ENCODE peak calls at places on chromosomes 6 and 20, in six cellular contexts. K, Z, A, S, F and H are unnamed samples.

GRCh38 chr20:50038574-50038991 is 55.8 kb downstream of the SNAI1 start:
- DNase-seq in K (peak), Z (no peak), A (no peak), S (peak), F (no peak), H (no peak)

GRCh38 chr6:73476722-73477121 is 15.2 kb downstream of the MTO1 start:
- DNase-seq in K (no peak), Z (no peak), A (no peak), S (no peak), F (no peak), H (no peak)

GRCh38 chr6:128139519-128139918 is 238.7 kb upstream of the THEMIS start:
- DNase-seq in K (no peak), Z (no peak), A (no peak), S (no peak), F (no peak), H (peak)

GRCh38 chr20:37438464-37439222 is 82.4 kb upstream of the NNAT start:
- DNase-seq in K (no peak), Z (no peak), A (no peak), S (no peak), F (no peak), H (no peak)

GRCh38 chr6:29964904-29965872 is 22.9 kb downstream of the HLA-A start:
- DNase-seq in K (peak), Z (peak), A (peak), S (peak), F (peak), H (no peak)

GRCh38 chr6:107652526-107653182 is 162.7 kb downstream of the SOBP start:
- DNase-seq in K (no peak), Z (no peak), A (no peak), S (no peak), F (no peak), H (no peak)

GRCh38 chr6:139295906-139296305 is 4.1 kb upstream of the TXLNB start:
- DNase-seq in K (no peak), Z (no peak), A (no peak), S (no peak), F (no peak), H (no peak)

GRCh38 chr20:24382330-24382729 is 87.1 kb upstream of the SYNDIG1 start:
- DNase-seq in K (no peak), Z (no peak), A (no peak), S (no peak), F (no peak), H (no peak)

GRCh38 chr20:52001999-52002666 is 189.4 kb downstream of the ZFP64 start:
- DNase-seq in K (no peak), Z (no peak), A (no peak), S (peak), F (no peak), H (no peak)

DNA sequence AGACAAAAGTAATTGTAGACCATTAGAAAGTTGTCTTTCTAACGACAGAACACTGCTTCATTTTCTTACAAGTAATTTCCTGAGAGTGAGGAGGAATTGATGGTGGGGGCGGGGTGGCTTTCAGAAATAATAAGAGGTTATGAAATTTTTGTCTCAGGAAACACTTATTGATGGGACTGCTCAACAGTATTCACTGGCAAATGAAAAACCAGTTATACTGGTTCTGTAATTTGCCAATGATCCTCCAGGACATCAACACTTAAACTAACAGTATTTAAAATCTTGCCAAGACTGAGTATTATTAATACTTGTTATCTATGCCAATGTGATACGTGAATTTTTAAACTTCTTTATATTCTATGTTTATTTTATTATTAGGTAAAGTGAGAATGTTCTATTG is 41.8 kb upstream of the FUT9 start:
- DNase-seq in K (no peak), Z (no peak), A (no peak), S (no peak), F (no peak), H (no peak)
- TF ChIP-seq CTCF in K (no peak), Z (no peak), A (no peak), S (no peak), F (no peak), H (no peak)

GRCh38 chr6:130559166-130559565 is 193.3 kb downstream of the TMEM200A start:
- DNase-seq in K (no peak), Z (no peak), A (no peak), S (no peak), F (no peak), H (no peak)

GRCh38 chr6:130558131-130558530 is 192.3 kb downstream of the TMEM200A start:
- DNase-seq in K (no peak), Z (no peak), A (no peak), S (no peak), F (no peak), H (no peak)

GRCh38 chr6:130560231-130560630 is 194.4 kb downstream of the TMEM200A start:
- DNase-seq in K (no peak), Z (no peak), A (no peak), S (no peak), F (no peak), H (no peak)

GRCh38 chr6:130557481-130558112 is 191.8 kb downstream of the TMEM200A start:
- DNase-seq in K (no peak), Z (no peak), A (no peak), S (no peak), F (no peak), H (no peak)
- TF ChIP-seq CTCF in K (no peak), Z (no peak), A (no peak), S (no peak), F (no peak), H (no peak)

DNA sequence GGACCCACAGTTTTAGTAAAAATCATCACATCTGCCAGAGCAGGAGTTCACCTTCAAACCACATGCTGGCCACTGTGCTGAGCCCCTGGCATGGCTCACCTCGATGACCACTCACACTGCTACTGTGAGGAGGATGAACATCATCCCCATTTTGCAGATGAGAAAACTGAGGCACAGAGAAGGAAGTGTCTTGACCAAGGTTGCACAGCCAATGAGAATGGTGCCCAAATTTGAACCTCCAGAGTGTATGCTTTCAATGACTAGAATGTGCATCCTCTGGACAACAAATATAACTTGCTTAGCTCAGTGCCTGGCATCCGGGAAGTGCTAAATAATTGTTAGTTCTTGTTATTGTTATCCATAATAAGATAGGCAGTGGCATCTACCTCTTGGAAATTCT is 37.2 kb upstream of the FAM83D start:
- DNase-seq in K (no peak), Z (no peak), A (no peak), S (no peak), F (peak), H (no peak)
- TF ChIP-seq CTCF in K (no peak), Z (no peak), A (no peak), S (no peak), F (no peak), H (no peak)

GRCh38 chr20:53208110-53208908 is 236.2 kb downstream of the TSHZ2 start:
- DNase-seq in K (peak), Z (peak), A (no peak), S (no peak), F (no peak), H (no peak)
- TF ChIP-seq CTCF in K (peak), Z (no peak), A (no peak), S (no peak), F (no peak), H (peak)

GRCh38 chr20:41574802-41575389 is 43.3 kb downstream of the CHD6 start:
- DNase-seq in K (no peak), Z (no peak), A (no peak), S (no peak), F (no peak), H (no peak)
- TF ChIP-seq CTCF in K (no peak), Z (no peak), A (no peak), S (no peak), F (no peak), H (no peak)

GRCh38 chr6:24666616-24667377 is at the start of the genes ACOT13 and TDP2:
- DNase-seq in K (peak), Z (peak), A (peak), S (peak), F (peak), H (peak)
- TF ChIP-seq CTCF in K (peak), Z (peak), A (peak), S (peak), F (peak), H (peak)

GRCh38 chr6:75094614-75095321 is 111.1 kb downstream of the COL12A1 start:
- DNase-seq in K (no peak), Z (no peak), A (no peak), S (no peak), F (no peak), H (no peak)
- TF ChIP-seq CTCF in K (no peak), Z (no peak), A (no peak), S (no peak), F (no peak), H (no peak)

DNA sequence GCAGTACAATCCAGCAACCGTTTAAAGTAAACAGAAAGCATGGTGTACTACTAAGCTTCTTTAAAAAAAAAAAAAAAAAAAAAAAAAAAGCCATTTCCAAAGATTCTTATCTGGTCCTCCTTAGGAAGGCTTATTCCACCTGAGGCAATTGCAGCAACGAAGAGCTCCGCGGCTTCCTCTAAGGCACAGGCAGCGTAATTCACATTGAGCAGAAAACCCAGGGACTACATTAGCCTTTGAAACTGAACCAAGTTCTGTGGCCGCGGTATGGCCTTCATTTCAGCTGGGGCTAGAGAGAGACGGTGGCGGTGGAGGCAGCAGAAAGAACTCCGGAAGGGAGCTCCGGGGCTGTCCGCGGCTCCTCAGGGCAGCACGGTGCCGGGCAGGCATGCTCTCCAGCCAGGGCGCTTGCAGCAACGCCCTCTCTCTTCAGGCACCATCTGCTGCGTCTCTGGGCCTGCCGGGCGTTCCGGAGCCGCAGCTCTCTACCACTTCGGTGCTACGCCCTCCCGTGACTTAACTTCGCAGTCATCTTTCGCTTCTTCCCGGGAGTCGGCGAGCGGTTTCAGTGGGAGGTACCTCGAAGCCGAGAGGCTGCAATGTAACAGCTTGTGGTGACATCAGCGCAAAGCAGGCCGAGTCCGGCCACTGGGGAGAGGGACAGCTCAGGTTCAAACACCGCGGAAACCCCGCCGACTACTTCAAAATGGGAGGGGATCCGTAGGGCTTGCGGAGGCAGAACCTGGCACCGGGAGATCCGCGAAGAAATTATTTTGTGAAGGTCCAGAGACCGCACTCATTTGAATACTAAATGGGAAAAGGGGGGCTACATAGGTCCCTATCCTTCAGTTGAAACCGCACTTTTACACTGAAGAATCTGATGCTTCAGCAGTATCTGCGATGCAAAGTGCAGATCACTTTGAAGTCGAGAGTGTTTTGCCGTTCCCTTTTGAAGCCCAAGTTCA is 100.0 kb downstream of the DST start:
- DNase-seq in K (peak), Z (peak), A (peak), S (peak), F (peak), H (peak)
- TF ChIP-seq CTCF in K (peak), Z (no peak), A (no peak), S (no peak), F (peak), H (peak)

GRCh38 chr6:143174516-143174915 is 113.8 kb downstream of the AIG1 start:
- DNase-seq in K (no peak), Z (no peak), A (no peak), S (no peak), F (no peak), H (no peak)

GRCh38 chr6:143177706-143178105 is 117.0 kb downstream of the AIG1 start:
- DNase-seq in K (no peak), Z (no peak), A (no peak), S (no peak), F (no peak), H (no peak)

GRCh38 chr6:143174951-143175350 is 114.3 kb downstream of the AIG1 start:
- DNase-seq in K (no peak), Z (no peak), A (no peak), S (no peak), F (no peak), H (no peak)

GRCh38 chr6:143179096-143179495 is 118.4 kb downstream of the AIG1 start:
- DNase-seq in K (no peak), Z (no peak), A (no peak), S (no peak), F (no peak), H (no peak)

GRCh38 chr6:143176090-143177021 is 115.7 kb downstream of the AIG1 start:
- DNase-seq in K (peak), Z (no peak), A (no peak), S (no peak), F (no peak), H (no peak)
- TF ChIP-seq CTCF in K (peak), Z (no peak), A (no peak), S (no peak), F (no peak), H (peak)

GRCh38 chr6:120405947-120406346 is 928.3 kb downstream of the TBC1D32 start:
- DNase-seq in K (peak), Z (no peak), A (no peak), S (no peak), F (no peak), H (no peak)
- TF ChIP-seq CTCF in K (peak), Z (no peak), A (no peak), S (no peak), F (no peak), H (peak)